ENCODE peak calls at places on chromosomes 7 and 10, in eight cellular contexts. One of them, this sample, is unnamed.

GRCh38 chr10:8404721-8405120 is 350.2 kb downstream of the GATA3 start:
- DNase-seq in stimulated activated CD4-positive, alpha-beta T cell treated with anti-CD3 and anti-CD28 coated beads, TNF-alpha, amount 100 ng/mL, for 1 hour: no peak
- DNase-seq in NCI-H510A: no peak
- DNase-seq in germinal center: no peak
- DNase-seq in DMS 273 treated with DMSO at 0.1 percent for 48 hours: no peak
- DNase-seq in fibroblast of pulmonary artery: no peak
- DNase-seq in HT-29: peak; percentile 65
- DNase-seq in KBM-7: peak; percentile 31
- DNase-seq in this sample: no peak

GRCh38 chr7:36598056-36598675 is 126.1 kb downstream of the AOAH start:
- DNase-seq in stimulated activated CD4-positive, alpha-beta T cell treated with anti-CD3 and anti-CD28 coated beads, TNF-alpha, amount 100 ng/mL, for 1 hour: no peak
- DNase-seq in NCI-H510A: no peak
- DNase-seq in germinal center: no peak
- DNase-seq in DMS 273 treated with DMSO at 0.1 percent for 48 hours: no peak
- DNase-seq in fibroblast of pulmonary artery: peak; percentile 10
- DNase-seq in HT-29: no peak
- DNase-seq in KBM-7: no peak
- DNase-seq in this sample: no peak

GRCh38 chr7:31076051-31076450 is 23.9 kb downstream of the ADCYAP1R1 start:
- DNase-seq in stimulated activated CD4-positive, alpha-beta T cell treated with anti-CD3 and anti-CD28 coated beads, TNF-alpha, amount 100 ng/mL, for 1 hour: no peak
- DNase-seq in NCI-H510A: no peak
- DNase-seq in germinal center: no peak
- DNase-seq in DMS 273 treated with DMSO at 0.1 percent for 48 hours: no peak
- DNase-seq in fibroblast of pulmonary artery: no peak
- DNase-seq in HT-29: no peak
- DNase-seq in KBM-7: no peak
- DNase-seq in this sample: no peak

GRCh38 chr7:70135656-70136055 is 537.4 kb downstream of the AUTS2 start:
- DNase-seq in stimulated activated CD4-positive, alpha-beta T cell treated with anti-CD3 and anti-CD28 coated beads, TNF-alpha, amount 100 ng/mL, for 1 hour: no peak
- DNase-seq in NCI-H510A: no peak
- DNase-seq in germinal center: no peak
- DNase-seq in DMS 273 treated with DMSO at 0.1 percent for 48 hours: peak; percentile 77
- DNase-seq in fibroblast of pulmonary artery: no peak
- DNase-seq in HT-29: no peak
- DNase-seq in KBM-7: no peak
- DNase-seq in this sample: no peak

GRCh38 chr10:80265740-80266512 is 23.5 kb downstream of the MAT1A start:
- DNase-seq in stimulated activated CD4-positive, alpha-beta T cell treated with anti-CD3 and anti-CD28 coated beads, TNF-alpha, amount 100 ng/mL, for 1 hour: no peak
- DNase-seq in NCI-H510A: no peak
- DNase-seq in germinal center: no peak
- DNase-seq in DMS 273 treated with DMSO at 0.1 percent for 48 hours: no peak
- DNase-seq in fibroblast of pulmonary artery: no peak
- DNase-seq in HT-29: no peak
- DNase-seq in KBM-7: no peak
- DNase-seq in this sample: no peak

GRCh38 chr10:61463035-61463909 is 10.1 kb upstream of the TMEM26 start:
- DNase-seq in stimulated activated CD4-positive, alpha-beta T cell treated with anti-CD3 and anti-CD28 coated beads, TNF-alpha, amount 100 ng/mL, for 1 hour: no peak
- DNase-seq in NCI-H510A: no peak
- DNase-seq in germinal center: no peak
- DNase-seq in DMS 273 treated with DMSO at 0.1 percent for 48 hours: no peak
- DNase-seq in fibroblast of pulmonary artery: peak; percentile 84
- DNase-seq in HT-29: no peak
- DNase-seq in KBM-7: no peak
- DNase-seq in this sample: no peak

GRCh38 chr7:158587425-158588084 is at the start of gene PTPRN2:
- DNase-seq in stimulated activated CD4-positive, alpha-beta T cell treated with anti-CD3 and anti-CD28 coated beads, TNF-alpha, amount 100 ng/mL, for 1 hour: peak; percentile 55
- DNase-seq in NCI-H510A: peak; percentile 58
- DNase-seq in germinal center: peak; percentile 93
- DNase-seq in DMS 273 treated with DMSO at 0.1 percent for 48 hours: peak; percentile 16
- DNase-seq in fibroblast of pulmonary artery: peak; percentile 56
- DNase-seq in HT-29: peak; percentile 65
- DNase-seq in KBM-7: no peak
- DNase-seq in this sample: peak; percentile 41

GRCh38 chr7:48429117-48429516 is 257.9 kb downstream of the ABCA13 start:
- DNase-seq in stimulated activated CD4-positive, alpha-beta T cell treated with anti-CD3 and anti-CD28 coated beads, TNF-alpha, amount 100 ng/mL, for 1 hour: no peak
- DNase-seq in NCI-H510A: no peak
- DNase-seq in germinal center: no peak
- DNase-seq in DMS 273 treated with DMSO at 0.1 percent for 48 hours: no peak
- DNase-seq in fibroblast of pulmonary artery: no peak
- DNase-seq in HT-29: no peak
- DNase-seq in KBM-7: no peak
- DNase-seq in this sample: no peak

GRCh38 chr7:70583965-70584883 is 547.7 kb upstream of the GALNT17 start:
- DNase-seq in stimulated activated CD4-positive, alpha-beta T cell treated with anti-CD3 and anti-CD28 coated beads, TNF-alpha, amount 100 ng/mL, for 1 hour: no peak
- DNase-seq in NCI-H510A: no peak
- DNase-seq in germinal center: no peak
- DNase-seq in DMS 273 treated with DMSO at 0.1 percent for 48 hours: peak; percentile 78
- DNase-seq in fibroblast of pulmonary artery: no peak
- DNase-seq in HT-29: no peak
- DNase-seq in KBM-7: no peak
- DNase-seq in this sample: no peak

GRCh38 chr7:127887631-127888030 is 143.6 kb downstream of the LRRC4 start:
- DNase-seq in stimulated activated CD4-positive, alpha-beta T cell treated with anti-CD3 and anti-CD28 coated beads, TNF-alpha, amount 100 ng/mL, for 1 hour: no peak
- DNase-seq in NCI-H510A: no peak
- DNase-seq in germinal center: no peak
- DNase-seq in DMS 273 treated with DMSO at 0.1 percent for 48 hours: no peak
- DNase-seq in fibroblast of pulmonary artery: no peak
- DNase-seq in HT-29: no peak
- DNase-seq in KBM-7: no peak
- DNase-seq in this sample: no peak

GRCh38 chr7:80225361-80225760 is 90.7 kb downstream of the GNAI1 start:
- DNase-seq in stimulated activated CD4-positive, alpha-beta T cell treated with anti-CD3 and anti-CD28 coated beads, TNF-alpha, amount 100 ng/mL, for 1 hour: no peak
- DNase-seq in NCI-H510A: no peak
- DNase-seq in germinal center: no peak
- DNase-seq in DMS 273 treated with DMSO at 0.1 percent for 48 hours: no peak
- DNase-seq in fibroblast of pulmonary artery: peak; percentile 31
- DNase-seq in HT-29: no peak
- DNase-seq in KBM-7: no peak
- DNase-seq in this sample: no peak

GRCh38 chr7:88758355-88759215 is 915 bp upstream of the ZNF804B start:
- DNase-seq in stimulated activated CD4-positive, alpha-beta T cell treated with anti-CD3 and anti-CD28 coated beads, TNF-alpha, amount 100 ng/mL, for 1 hour: no peak
- DNase-seq in NCI-H510A: no peak
- DNase-seq in germinal center: no peak
- DNase-seq in DMS 273 treated with DMSO at 0.1 percent for 48 hours: no peak
- DNase-seq in fibroblast of pulmonary artery: peak; percentile 2
- DNase-seq in HT-29: no peak
- DNase-seq in KBM-7: no peak
- DNase-seq in this sample: no peak

GRCh38 chr7:69814421-69814962 is 216.2 kb downstream of the AUTS2 start:
- DNase-seq in stimulated activated CD4-positive, alpha-beta T cell treated with anti-CD3 and anti-CD28 coated beads, TNF-alpha, amount 100 ng/mL, for 1 hour: no peak
- DNase-seq in NCI-H510A: no peak
- DNase-seq in germinal center: no peak
- DNase-seq in DMS 273 treated with DMSO at 0.1 percent for 48 hours: no peak
- DNase-seq in fibroblast of pulmonary artery: peak; percentile 6
- DNase-seq in HT-29: no peak
- DNase-seq in KBM-7: no peak
- DNase-seq in this sample: peak; percentile 14

GRCh38 chr10:77056650-77057049 is 581.0 kb downstream of the KCNMA1 start:
- DNase-seq in stimulated activated CD4-positive, alpha-beta T cell treated with anti-CD3 and anti-CD28 coated beads, TNF-alpha, amount 100 ng/mL, for 1 hour: no peak
- DNase-seq in NCI-H510A: no peak
- DNase-seq in germinal center: no peak
- DNase-seq in DMS 273 treated with DMSO at 0.1 percent for 48 hours: no peak
- DNase-seq in fibroblast of pulmonary artery: no peak
- DNase-seq in HT-29: no peak
- DNase-seq in KBM-7: no peak
- DNase-seq in this sample: no peak

GRCh38 chr10:65968871-65969270 is 957.0 kb upstream of the LRRTM3 start:
- DNase-seq in stimulated activated CD4-positive, alpha-beta T cell treated with anti-CD3 and anti-CD28 coated beads, TNF-alpha, amount 100 ng/mL, for 1 hour: no peak
- DNase-seq in NCI-H510A: no peak
- DNase-seq in germinal center: no peak
- DNase-seq in DMS 273 treated with DMSO at 0.1 percent for 48 hours: no peak
- DNase-seq in fibroblast of pulmonary artery: no peak
- DNase-seq in HT-29: no peak
- DNase-seq in KBM-7: no peak
- DNase-seq in this sample: no peak

GRCh38 chr7:66183700-66184099 is 21.4 kb upstream of the TPST1 start:
- DNase-seq in stimulated activated CD4-positive, alpha-beta T cell treated with anti-CD3 and anti-CD28 coated beads, TNF-alpha, amount 100 ng/mL, for 1 hour: no peak
- DNase-seq in NCI-H510A: no peak
- DNase-seq in germinal center: no peak
- DNase-seq in DMS 273 treated with DMSO at 0.1 percent for 48 hours: no peak
- DNase-seq in fibroblast of pulmonary artery: peak; percentile 87
- DNase-seq in HT-29: no peak
- DNase-seq in KBM-7: no peak
- DNase-seq in this sample: no peak